ENCODE peak calls at places on chromosomes 16 and 17, in eight cellular contexts. K, S, I, G, H, A, V and U are unnamed samples.

GRCh38 chr17:63358111-63358839 is 87.8 kb downstream of the CYB561 start:
- DNase-seq in K (peak), S (peak), I (no peak), G (no peak), H (peak), A (no peak), V (peak), U (no peak)

GRCh38 chr17:75352079-75352569 is 53.4 kb downstream of the GRB2 start:
- DNase-seq in K (no peak), S (no peak), I (no peak), G (no peak), H (no peak), A (no peak), V (no peak), U (no peak)

GRCh38 chr17:75090871-75091854 is 3.4 kb downstream of the SLC16A5 start:
- DNase-seq in K (no peak), S (no peak), I (no peak), G (no peak), H (no peak), A (no peak), V (no peak), U (no peak)

GRCh38 chr16:17784073-17784472 is 313.3 kb upstream of the XYLT1 start:
- DNase-seq in K (no peak), S (no peak), I (peak), G (no peak), H (peak), A (no peak), V (peak), U (no peak)

GRCh38 chr16:64534180-64534780 is 587.6 kb downstream of the CDH11 start:
- DNase-seq in K (no peak), S (no peak), I (no peak), G (no peak), H (no peak), A (no peak), V (no peak), U (no peak)

GRCh38 chr17:8745586-8746500 is 1.2 kb upstream of the CCDC42 start:
- DNase-seq in K (no peak), S (no peak), I (peak), G (peak), H (no peak), A (peak), V (peak), U (peak)

GRCh38 chr16:64269756-64270155 is 852.1 kb downstream of the CDH11 start:
- DNase-seq in K (peak), S (no peak), I (no peak), G (no peak), H (no peak), A (no peak), V (no peak), U (no peak)

GRCh38 chr16:86252596-86252995 is 257.7 kb upstream of the FOXF1 start:
- DNase-seq in K (no peak), S (no peak), I (no peak), G (no peak), H (no peak), A (no peak), V (peak), U (no peak)

GRCh38 chr16:27547134-27547533 is 2.6 kb downstream of the GTF3C1 start:
- DNase-seq in K (peak), S (peak), I (no peak), G (no peak), H (peak), A (peak), V (peak), U (peak)

GRCh38 chr17:7042507-7043194 is 1.2 kb downstream of the SLC16A11 start:
- DNase-seq in K (no peak), S (no peak), I (no peak), G (no peak), H (no peak), A (peak), V (no peak), U (peak)

GRCh38 chr16:67411339-67411738 is 4.9 kb downstream of the ZDHHC1 start:
- DNase-seq in K (no peak), S (no peak), I (no peak), G (no peak), H (no peak), A (no peak), V (no peak), U (no peak)

GRCh38 chr17:80773243-80773991 is 218.2 kb upstream of the CHMP6 start:
- DNase-seq in K (no peak), S (no peak), I (no peak), G (no peak), H (no peak), A (no peak), V (peak), U (no peak)

GRCh38 chr16:66740010-66740409 is 11.4 kb downstream of the DYNC1LI2 start:
- DNase-seq in K (no peak), S (no peak), I (no peak), G (peak), H (no peak), A (peak), V (peak), U (no peak)

GRCh38 chr17:76992911-76993310 is 124.7 kb downstream of the MGAT5B start:
- DNase-seq in K (no peak), S (no peak), I (no peak), G (no peak), H (no peak), A (no peak), V (no peak), U (no peak)

GRCh38 chr16:52548261-52549010 is 1.5 kb upstream of the TOX3 start:
- DNase-seq in K (no peak), S (no peak), I (no peak), G (no peak), H (no peak), A (no peak), V (no peak), U (no peak)

GRCh38 chr17:69404398-69404797 is 10.1 kb upstream of the MAP2K6 start:
- DNase-seq in K (no peak), S (no peak), I (no peak), G (no peak), H (no peak), A (no peak), V (peak), U (no peak)

GRCh38 chr17:74119960-74120359 is 83.5 kb upstream of the RPL38 start:
- DNase-seq in K (no peak), S (no peak), I (no peak), G (no peak), H (no peak), A (no peak), V (no peak), U (no peak)

GRCh38 chr17:40069751-40070643 is 7.2 kb downstream of the THRA start:
- DNase-seq in K (no peak), S (no peak), I (no peak), G (no peak), H (no peak), A (no peak), V (peak), U (no peak)

GRCh38 chr17:32609085-32609484 is 122.3 kb downstream of the CDK5R1 start:
- DNase-seq in K (no peak), S (no peak), I (peak), G (peak), H (no peak), A (peak), V (no peak), U (peak)

GRCh38 chr17:74190154-74190553 is 13.3 kb upstream of the RPL38 start:
- DNase-seq in K (no peak), S (no peak), I (no peak), G (no peak), H (peak), A (peak), V (peak), U (no peak)

GRCh38 chr17:46979023-46979870 is at the start of gene RPRML:
- DNase-seq in K (no peak), S (no peak), I (no peak), G (no peak), H (no peak), A (peak), V (peak), U (peak)

GRCh38 chr17:82021728-82022309 is 859 bp downstream of the CENPX start:
- DNase-seq in K (no peak), S (no peak), I (no peak), G (no peak), H (no peak), A (no peak), V (no peak), U (no peak)

GRCh38 chr16:52545544-52546262 is 1.2 kb downstream of the TOX3 start:
- DNase-seq in K (no peak), S (no peak), I (no peak), G (no peak), H (no peak), A (no peak), V (no peak), U (no peak)

GRCh38 chr17:81687770-81688541 is 4.1 kb downstream of the HGS start:
- DNase-seq in K (no peak), S (no peak), I (no peak), G (no peak), H (no peak), A (no peak), V (no peak), U (no peak)

GRCh38 chr17:2680961-2681360 is 30.6 kb downstream of the CLUH start:
- DNase-seq in K (no peak), S (no peak), I (no peak), G (no peak), H (no peak), A (no peak), V (no peak), U (no peak)

GRCh38 chr16:3954411-3954921 is 74.0 kb upstream of the CREBBP start:
- DNase-seq in K (no peak), S (no peak), I (no peak), G (no peak), H (no peak), A (no peak), V (no peak), U (no peak)

GRCh38 chr16:80586476-80586875 is 45.7 kb downstream of the DYNLRB2 start:
- DNase-seq in K (no peak), S (no peak), I (no peak), G (no peak), H (no peak), A (no peak), V (no peak), U (no peak)

GRCh38 chr16:25575363-25575762 is 116.4 kb upstream of the HS3ST4 start:
- DNase-seq in K (no peak), S (no peak), I (no peak), G (no peak), H (no peak), A (no peak), V (no peak), U (no peak)

GRCh38 chr16:75000481-75001081 is 1.8 kb downstream of the ZNRF1 start:
- DNase-seq in K (no peak), S (no peak), I (peak), G (no peak), H (no peak), A (no peak), V (peak), U (peak)

GRCh38 chr16:11367483-11367906 is 22.2 kb downstream of the RMI2 start:
- DNase-seq in K (no peak), S (no peak), I (no peak), G (no peak), H (no peak), A (no peak), V (no peak), U (no peak)

GRCh38 chr17:58667934-58668597 is 23.8 kb downstream of the TEX14 start:
- DNase-seq in K (no peak), S (no peak), I (no peak), G (no peak), H (no peak), A (no peak), V (peak), U (no peak)

GRCh38 chr16:50354629-50355456 is 13.9 kb downstream of the BRD7 start:
- DNase-seq in K (no peak), S (no peak), I (no peak), G (no peak), H (no peak), A (no peak), V (no peak), U (no peak)

GRCh38 chr17:1764274-1764673 is 2.4 kb downstream of the SERPINF1 start:
- DNase-seq in K (peak), S (no peak), I (no peak), G (peak), H (no peak), A (no peak), V (peak), U (peak)